ENCODE peak calls at places on chromosomes 3 and 15, in eight cellular contexts. U, X, N, Z, D, B, C and Y are unnamed samples.

GRCh38 chr3:37935290-37935668 is 55.3 kb upstream of the VILL start:
- DNase-seq in U (peak; percentile 53), X (no peak), N (no peak), Z (no peak), D (no peak), B (no peak), C (no peak), Y (no peak)

GRCh38 chr15:56835598-56836275 is 82.7 kb upstream of the TCF12 start:
- DNase-seq in U (peak; percentile 87), X (no peak), N (peak; percentile 42), Z (no peak), D (no peak), B (no peak), C (peak; percentile 50), Y (no peak)

GRCh38 chr3:132268956-132269355 is 48.3 kb upstream of the ACP3 start:
- DNase-seq in U (peak; percentile 47), X (no peak), N (no peak), Z (peak; percentile 2), D (peak; percentile 46), B (peak; percentile 84), C (no peak), Y (no peak)

GRCh38 chr3:18738393-18739097 is 313.4 kb upstream of the SATB1 start:
- DNase-seq in U (no peak), X (no peak), N (no peak), Z (no peak), D (no peak), B (no peak), C (no peak), Y (no peak)

GRCh38 chr3:195549931-195550519 is 6.9 kb upstream of the PPP1R2 start:
- DNase-seq in U (no peak), X (no peak), N (no peak), Z (peak; percentile 90), D (peak; percentile 67), B (no peak), C (no peak), Y (no peak)

GRCh38 chr3:167967257-167968010 is 128.3 kb downstream of the GOLIM4 start:
- DNase-seq in U (no peak), X (no peak), N (no peak), Z (no peak), D (no peak), B (no peak), C (no peak), Y (no peak)

GRCh38 chr15:38225381-38225780 is 27.3 kb upstream of the SPRED1 start:
- DNase-seq in U (no peak), X (no peak), N (no peak), Z (no peak), D (no peak), B (no peak), C (no peak), Y (no peak)

GRCh38 chr3:115634052-115634451 is 10.7 kb downstream of the GAP43 start:
- DNase-seq in U (no peak), X (no peak), N (no peak), Z (no peak), D (no peak), B (no peak), C (no peak), Y (no peak)

DNA sequence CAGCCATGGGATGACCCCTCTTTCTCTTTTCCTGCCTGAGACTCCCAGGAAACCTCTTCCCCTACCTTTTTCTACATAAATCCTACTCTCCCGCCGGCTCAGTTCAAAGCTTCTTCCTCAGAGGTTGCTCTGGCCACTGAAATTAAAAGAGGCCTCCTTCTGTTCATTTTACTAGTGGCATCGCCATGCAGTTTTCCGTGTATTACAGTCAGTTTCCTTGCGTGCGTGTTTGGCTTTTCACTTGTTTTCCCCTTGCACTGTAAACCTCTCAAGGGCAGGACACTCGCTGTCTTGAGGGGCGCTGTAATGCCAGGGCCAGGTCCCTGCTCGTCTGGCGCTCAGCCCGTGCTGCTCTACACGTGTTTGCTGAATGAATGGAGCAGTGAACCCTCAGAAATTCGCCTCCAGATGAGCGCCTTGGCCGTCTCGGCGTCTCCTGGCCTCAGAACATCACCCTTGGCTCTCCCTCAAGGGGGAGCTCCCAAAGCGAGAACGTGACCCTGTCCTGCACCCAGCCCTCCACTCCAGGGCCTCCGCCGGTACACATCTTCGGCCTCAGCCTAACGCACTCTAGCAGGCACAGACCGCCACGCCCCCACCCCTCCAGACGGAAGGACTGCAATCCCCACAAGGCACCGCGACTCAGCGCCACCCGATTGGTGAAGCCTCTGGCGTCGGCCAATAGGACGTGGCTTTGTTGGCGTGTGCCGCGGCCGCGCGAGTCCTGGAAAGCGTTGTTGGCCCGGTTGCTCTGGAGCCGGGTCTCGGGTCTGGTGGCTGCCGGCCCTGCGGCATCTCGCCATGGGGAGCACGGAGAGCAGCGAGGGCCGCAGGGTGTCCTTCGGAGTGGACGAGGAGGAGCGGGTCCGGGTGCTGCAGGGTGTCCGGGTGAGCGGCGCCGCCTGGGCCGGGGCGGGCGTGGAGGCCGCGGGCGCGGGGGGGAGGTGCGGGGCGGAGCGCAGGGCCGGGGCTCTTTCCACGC is at the start of gene CHCHD6:
- DNase-seq in U (peak; percentile 97), X (peak; percentile 99), N (peak; percentile 96), Z (peak; percentile 97), D (peak; percentile 97), B (peak; percentile 98), C (peak; percentile 96), Y (peak; percentile 99)
- TF ChIP-seq CTCF in U (no peak), X (no peak), N (no peak), Z (no peak), D (no peak), B (peak; percentile 25), C (no peak), Y (peak; percentile 34)

GRCh38 chr15:44427756-44428724 is 611 bp downstream of the CTDSPL2 start:
- DNase-seq in U (peak; percentile 71), X (no peak), N (no peak), Z (no peak), D (no peak), B (peak; percentile 74), C (no peak), Y (no peak)
- TF ChIP-seq CTCF in U (no peak), X (no peak), N (no peak), Z (no peak), D (no peak), B (peak; percentile 49), C (no peak), Y (peak; percentile 51)

GRCh38 chr15:69836526-69837230 is 261.0 kb downstream of the TLE3 start:
- DNase-seq in U (no peak), X (no peak), N (no peak), Z (no peak), D (no peak), B (no peak), C (no peak), Y (no peak)
- TF ChIP-seq CTCF in U (no peak), X (no peak), N (no peak), Z (no peak), D (no peak), B (no peak), C (no peak), Y (no peak)

GRCh38 chr3:139434764-139435291 is 41.5 kb downstream of the RBP2 start:
- DNase-seq in U (peak; percentile 86), X (no peak), N (no peak), Z (no peak), D (no peak), B (peak; percentile 35), C (no peak), Y (no peak)
- TF ChIP-seq CTCF in U (no peak), X (no peak), N (no peak), Z (no peak), D (no peak), B (peak; percentile 22), C (no peak), Y (no peak)

GRCh38 chr3:113169876-113170452 is 41.4 kb upstream of the BOC start:
- DNase-seq in U (no peak), X (no peak), N (no peak), Z (no peak), D (no peak), B (no peak), C (no peak), Y (no peak)
- TF ChIP-seq CTCF in U (no peak), X (no peak), N (no peak), Z (no peak), D (no peak), B (no peak), C (no peak), Y (no peak)

DNA sequence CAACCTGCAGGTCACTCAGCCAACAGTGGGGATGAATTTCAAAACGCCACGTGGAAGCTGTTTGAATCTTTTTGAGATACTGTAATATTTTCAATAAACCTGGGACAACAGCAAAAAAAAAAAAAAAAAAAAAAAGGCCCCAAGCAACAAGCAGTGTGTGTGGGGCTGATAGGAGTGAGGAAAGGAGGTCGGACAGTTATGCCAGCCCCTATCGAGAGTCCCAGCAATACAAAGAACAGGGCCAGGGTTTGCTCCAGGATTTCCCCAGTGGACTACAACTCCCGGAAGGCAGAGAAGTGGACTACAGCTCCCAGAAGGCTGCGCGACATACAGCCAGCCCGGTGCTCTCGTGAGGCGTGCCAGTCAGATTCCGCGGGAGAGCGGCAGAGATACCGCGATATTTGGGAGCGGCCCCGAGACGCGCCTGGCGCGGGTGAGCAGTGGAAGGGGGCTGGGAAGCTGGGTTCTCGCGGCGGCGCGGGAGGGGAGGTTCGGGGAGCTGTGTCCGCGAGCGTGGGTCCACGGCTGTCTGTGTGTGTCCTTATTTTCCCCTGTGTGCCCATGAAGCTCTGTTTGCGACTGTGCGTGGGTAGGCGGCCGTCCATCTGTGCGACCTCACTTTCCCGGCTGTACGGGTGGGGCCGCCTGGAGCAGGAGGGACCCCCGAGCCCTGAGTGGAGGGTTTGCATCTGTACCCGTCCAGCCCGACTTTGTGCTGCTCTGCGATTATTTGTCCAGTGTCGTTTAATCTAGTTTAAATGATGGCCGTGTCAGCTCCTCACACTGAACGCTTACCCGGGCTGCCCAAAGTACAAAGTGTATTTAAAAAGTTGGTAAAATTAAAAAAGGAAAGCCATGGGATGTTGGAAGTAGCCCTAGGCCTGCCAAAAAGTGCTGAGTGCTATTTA is at the start of gene PPCDC:
- DNase-seq in U (peak; percentile 96), X (peak; percentile 99), N (peak; percentile 98), Z (peak; percentile 97), D (peak; percentile 97), B (peak; percentile 98), C (peak; percentile 98), Y (peak; percentile 98)
- TF ChIP-seq CTCF in U (no peak), X (no peak), N (no peak), Z (no peak), D (no peak), B (no peak), C (no peak), Y (peak; percentile 13)

GRCh38 chr3:52930748-52931147 is 33.4 kb upstream of the STIMATE start:
- DNase-seq in U (no peak), X (no peak), N (no peak), Z (no peak), D (no peak), B (no peak), C (no peak), Y (no peak)
- TF ChIP-seq CTCF in U (no peak), X (no peak), N (no peak), Z (no peak), D (no peak), B (no peak), C (no peak), Y (no peak)